ENCODE peak calls at places on chromosome 19, in six cellular contexts. T is ovary; B is CD8-positive, alpha-beta T cell; H is left lung; X is neural progenitor cell; L is left ventricle myocardium inferior. W is an unnamed sample.

GRCh38 chr19:49987159-49987698 is 26.3 kb upstream of the SIGLEC11 start:
- DNase-seq in T (peak; percentile 92), B (peak; percentile 79), H (peak; percentile 86), X (peak; percentile 99), L (peak; percentile 83), W (no peak)

GRCh38 chr19:15532779-15533521 is 24.6 kb downstream of the CYP4F22 start:
- DNase-seq in T (no peak), B (no peak), H (no peak), X (no peak), L (no peak), W (no peak)

GRCh38 chr19:6105444-6105843 is 4.9 kb downstream of the RFX2 start:
- DNase-seq in T (no peak), B (no peak), H (no peak), X (no peak), L (no peak), W (no peak)

GRCh38 chr19:50607874-50608785 is 31.6 kb downstream of the SYT3 start:
- DNase-seq in T (peak; percentile 9), B (peak; percentile 74), H (peak; percentile 89), X (peak; percentile 97), L (peak; percentile 53), W (peak; percentile 97)

GRCh38 chr19:55077106-55077505 is 1.4 kb downstream of the EPS8L1 start:
- DNase-seq in T (no peak), B (no peak), H (no peak), X (no peak), L (no peak), W (no peak)

GRCh38 chr19:5093953-5094718 is 125.2 kb downstream of the KDM4B start:
- DNase-seq in T (no peak), B (no peak), H (no peak), X (no peak), L (no peak), W (peak; percentile 43)

GRCh38 chr19:40278361-40279045 is 6.6 kb downstream of the AKT2 start:
- DNase-seq in T (no peak), B (no peak), H (no peak), X (no peak), L (no peak), W (no peak)

GRCh38 chr19:34232566-34233481 is 21.5 kb upstream of the GARRE1 start:
- DNase-seq in T (peak; percentile 63), B (no peak), H (no peak), X (no peak), L (peak; percentile 53), W (peak; percentile 53)

GRCh38 chr19:57068921-57069697 is 50.7 kb upstream of the USP29 start:
- DNase-seq in T (peak; percentile 86), B (no peak), H (no peak), X (no peak), L (no peak), W (peak; percentile 87)

GRCh38 chr19:7492142-7493055 is 3.6 kb upstream of the PEX11G start:
- DNase-seq in T (no peak), B (no peak), H (no peak), X (no peak), L (no peak), W (no peak)

GRCh38 chr19:6270822-6271221 is 9.0 kb downstream of the MLLT1 start:
- DNase-seq in T (no peak), B (no peak), H (no peak), X (no peak), L (no peak), W (no peak)

GRCh38 chr19:50906217-50906616 is 5.0 kb downstream of the KLK4 start:
- DNase-seq in T (no peak), B (peak; percentile 38), H (no peak), X (peak; percentile 84), L (no peak), W (peak; percentile 42)

GRCh38 chr19:5253403-5254110 is 87.1 kb downstream of the PTPRS start:
- DNase-seq in T (no peak), B (no peak), H (no peak), X (no peak), L (no peak), W (no peak)

GRCh38 chr19:17117250-17117789 is 41.7 kb downstream of the MYO9B start:
- DNase-seq in T (no peak), B (no peak), H (no peak), X (no peak), L (no peak), W (no peak)

GRCh38 chr19:8423821-8424223 is 10.7 kb downstream of the MARCHF2 start:
- DNase-seq in T (peak; percentile 94), B (no peak), H (peak; percentile 90), X (no peak), L (peak; percentile 94), W (no peak)

GRCh38 chr19:30479231-30479630 is 107.0 kb downstream of the ZNF536 start:
- DNase-seq in T (no peak), B (no peak), H (no peak), X (no peak), L (no peak), W (no peak)

GRCh38 chr19:20078696-20079095 is 896 bp downstream of the ZNF90 start:
- DNase-seq in T (peak; percentile 28), B (peak; percentile 7), H (peak; percentile 82), X (peak; percentile 55), L (peak; percentile 18), W (no peak)

GRCh38 chr19:4732680-4733114 is 9.1 kb upstream of the DPP9 start:
- DNase-seq in T (no peak), B (peak; percentile 47), H (no peak), X (peak; percentile 89), L (peak; percentile 29), W (peak; percentile 74)

GRCh38 chr19:8831373-8831772 is 731 bp downstream of the ZNF558 start:
- DNase-seq in T (no peak), B (no peak), H (no peak), X (peak; percentile 3), L (no peak), W (peak; percentile 61)

GRCh38 chr19:10120538-10121198 is 969 bp upstream of the EIF3G start:
- DNase-seq in T (no peak), B (no peak), H (no peak), X (no peak), L (no peak), W (no peak)

GRCh38 chr19:8180018-8180417 is 29.2 kb upstream of the CERS4 start:
- DNase-seq in T (no peak), B (no peak), H (no peak), X (no peak), L (no peak), W (no peak)

GRCh38 chr19:5264453-5264852 is 76.2 kb downstream of the PTPRS start:
- DNase-seq in T (no peak), B (no peak), H (peak; percentile 8), X (no peak), L (no peak), W (no peak)

GRCh38 chr19:11699931-11700794 is 38.6 kb downstream of the ZNF823 start:
- DNase-seq in T (no peak), B (peak; percentile 5), H (no peak), X (peak; percentile 37), L (no peak), W (no peak)

GRCh38 chr19:14094854-14095253 is 4.3 kb upstream of the SAMD1 start:
- DNase-seq in T (no peak), B (no peak), H (no peak), X (no peak), L (no peak), W (no peak)

DNA sequence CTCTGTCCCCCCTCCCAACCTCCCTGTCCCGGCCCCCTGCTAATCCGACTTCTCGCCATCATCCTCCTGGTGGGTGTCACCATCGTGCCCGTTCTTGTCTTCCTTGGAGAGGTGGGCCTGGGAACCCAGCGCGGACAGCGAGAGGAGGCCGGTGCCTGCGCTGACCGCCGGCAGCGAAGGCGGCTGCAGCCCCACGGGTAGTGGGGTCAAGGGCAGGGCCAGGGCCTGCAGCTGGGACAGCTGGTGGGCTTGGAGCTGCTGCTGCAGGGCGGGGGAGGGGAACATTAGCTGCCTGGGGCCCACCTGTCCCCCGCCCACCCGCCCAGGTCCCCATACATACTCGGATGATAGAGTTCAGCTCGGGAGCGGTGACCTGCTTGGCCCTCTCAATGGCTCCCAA is 8.5 kb downstream of the TLE5 start:
- DNase-seq in T (peak; percentile 59), B (no peak), H (no peak), X (no peak), L (no peak), W (no peak)
- H3K27ac ChIP-seq in T (peak overlapping the region; percentile 21), B (no peak overlapping the region), H (no peak overlapping the region), X (no peak overlapping the region), L (no peak overlapping the region), W (peak overlapping the region; percentile 41)

GRCh38 chr19:2237869-2238153 is 1.2 kb downstream of the SF3A2 start:
- DNase-seq in T (no peak), B (no peak), H (no peak), X (no peak), L (no peak), W (no peak)
- TF ChIP-seq CTCF in T (no peak), B (no peak), H (no peak), X (no peak), L (no peak), W (no peak)

DNA sequence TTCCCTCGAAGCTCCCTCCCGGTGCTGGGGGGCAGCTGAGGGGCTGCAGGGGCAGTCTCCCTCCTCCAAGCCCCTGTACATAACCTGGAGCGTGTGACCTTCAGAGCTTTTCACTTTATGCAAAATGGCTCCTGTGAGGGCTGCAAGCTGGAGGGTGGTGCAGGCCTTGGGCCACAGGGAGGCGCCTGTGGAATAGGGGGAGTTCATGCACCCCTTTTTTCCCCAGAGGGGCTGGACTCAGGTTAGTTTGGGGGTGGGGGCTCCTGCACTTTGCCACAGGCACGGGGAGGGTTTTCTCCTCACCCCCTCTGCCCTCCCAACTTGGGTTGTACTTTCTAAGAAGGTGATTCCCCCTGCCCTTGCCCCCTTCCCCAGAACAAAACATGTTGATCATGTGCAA is 6.6 kb upstream of the PRR19 start:
- DNase-seq in T (no peak), B (no peak), H (peak; percentile 24), X (no peak), L (no peak), W (no peak)
- H3K27ac ChIP-seq in T (no peak overlapping the region), B (no peak overlapping the region), H (no peak overlapping the region), X (no peak overlapping the region), L (no peak overlapping the region), W (peak overlapping the region; percentile 34)

DNA sequence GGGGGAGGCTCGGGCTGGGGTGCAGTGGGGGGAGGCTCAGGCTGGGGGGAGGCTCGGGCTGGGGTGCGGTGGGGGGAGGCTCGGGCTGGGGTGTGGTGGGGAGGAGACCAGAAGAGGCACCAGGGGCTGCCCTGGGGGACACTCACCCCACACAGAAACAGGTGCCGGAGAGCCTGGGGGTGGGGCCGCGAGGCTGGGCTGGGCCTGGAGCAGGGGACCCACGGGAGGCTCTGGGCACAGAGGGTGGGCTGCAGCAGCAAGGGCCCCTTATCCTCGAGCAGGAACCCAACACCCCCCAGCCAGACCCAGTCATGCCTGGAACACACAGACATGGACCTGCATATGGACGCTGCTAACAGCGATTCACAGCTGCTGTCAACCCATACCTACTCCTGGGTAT is 34.3 kb downstream of the GPX4 start:
- DNase-seq in T (no peak), B (no peak), H (no peak), X (no peak), L (no peak), W (no peak)
- TF ChIP-seq CTCF in T (no peak), B (no peak), H (no peak), X (no peak), L (no peak), W (no peak)